ENCODE peak calls at places on chromosomes 11 and 22, in eight cellular contexts. V is GM23338; G is adipocyte; J is iris pigment epithelial cell; T is stimulated activated CD4-positive, alpha-beta T cell treated with anti-CD3 and anti-CD28 coated beads, Interleukin-2, amount 100 ng/mL, for 48 hours; F is LoVo; S is HCT116; H is GM12892. M is an unnamed sample.
A peak's percentile ranks its signal among the peaks of the same experiment; 100 is the strongest.

GRCh38 chr11:8081591-8082021 is 595 bp downstream of the TUB start:
- DNase-seq in T (no peak), S (no peak), F (no peak), V (no peak), G (peak; percentile 31), H (no peak), J (no peak), M (no peak)

GRCh38 chr11:65615950-65616574 is 486 bp downstream of the PCNX3 start:
- DNase-seq in G (peak; percentile 52), T (no peak), S (no peak), J (no peak), V (peak; percentile 57), H (peak; percentile 79), F (no peak), M (peak; percentile 97)

GRCh38 chr22:37254206-37254866 is 10.3 kb upstream of the RAC2 start:
- DNase-seq in J (peak; percentile 82), F (peak; percentile 67), T (no peak), H (no peak), V (no peak), S (no peak), G (peak; percentile 58), M (no peak)

GRCh38 chr11:26947379-26947844 is 46.5 kb upstream of the FIBIN start:
- DNase-seq in G (peak; percentile 98), F (peak; percentile 20), V (no peak), H (no peak), S (no peak), J (peak; percentile 100), T (no peak), M (no peak)

GRCh38 chr22:20205964-20206708 is 55.3 kb upstream of the CCDC188 start:
- DNase-seq in T (peak; percentile 53), S (peak; percentile 75), V (peak; percentile 70), F (peak; percentile 76), J (peak; percentile 65), H (peak; percentile 59), G (no peak), M (no peak)

GRCh38 chr11:95605271-95605940 is 184.2 kb downstream of the FAM76B start:
- DNase-seq in G (no peak), F (no peak), V (no peak), H (no peak), S (no peak), T (no peak), J (no peak), M (no peak)

GRCh38 chr22:41524283-41524682 is 20.0 kb downstream of the POLR3H start:
- DNase-seq in H (no peak), T (no peak), V (no peak), J (peak; percentile 88), F (no peak), S (no peak), G (no peak), M (no peak)

GRCh38 chr11:12862761-12863469 is 146.2 kb upstream of the RASSF10 start:
- DNase-seq in S (no peak), G (peak; percentile 85), H (no peak), V (peak; percentile 92), J (peak; percentile 81), T (no peak), F (no peak), M (no peak)

GRCh38 chr11:108199446-108200321 is 22.8 kb downstream of the NPAT start:
- DNase-seq in F (no peak), H (peak; percentile 36), V (peak; percentile 16), J (peak; percentile 88), T (peak; percentile 65), G (peak; percentile 72), S (no peak), M (peak; percentile 36)

GRCh38 chr11:128763224-128763623 is 69.4 kb downstream of the FLI1 start:
- DNase-seq in T (no peak), F (no peak), J (peak; percentile 44), G (no peak), H (no peak), V (no peak), S (no peak), M (no peak)

GRCh38 chr11:12066799-12067508 is 43.4 kb upstream of the MICAL2 start:
- DNase-seq in H (no peak), T (no peak), V (peak; percentile 40), G (peak; percentile 64), S (no peak), F (peak; percentile 49), J (peak; percentile 62), M (peak; percentile 36)

GRCh38 chr11:123833095-123833494 is 26.9 kb upstream of the OR6M1 start:
- DNase-seq in V (no peak), T (no peak), J (peak; percentile 2), S (no peak), F (no peak), G (no peak), H (no peak), M (no peak)

GRCh38 chr11:5581014-5581413 is 337 bp downstream of the OR52B6 start:
- DNase-seq in F (no peak), G (no peak), S (no peak), J (no peak), T (no peak), H (no peak), V (no peak), M (no peak)

GRCh38 chr11:120134106-120134930 is 3.6 kb downstream of the TRIM29 start:
- DNase-seq in T (no peak), J (no peak), S (no peak), V (no peak), H (no peak), G (no peak), F (no peak), M (peak; percentile 10)

GRCh38 chr11:79404325-79404724 is 36.5 kb downstream of the TENM4 start:
- DNase-seq in G (peak; percentile 60), H (no peak), J (peak; percentile 74), F (no peak), V (no peak), S (no peak), T (no peak), M (no peak)

GRCh38 chr11:17400048-17400775 is 11.8 kb upstream of the KCNJ11 start:
- DNase-seq in S (no peak), H (no peak), J (no peak), G (no peak), V (no peak), T (no peak), F (no peak), M (peak; percentile 19)

GRCh38 chr11:18774801-18775200 is 16.8 kb downstream of the PTPN5 start:
- DNase-seq in T (no peak), S (no peak), V (no peak), J (no peak), H (no peak), G (no peak), F (no peak), M (no peak)

GRCh38 chr11:126163074-126163700 is 48.3 kb downstream of the RPUSD4 start:
- DNase-seq in F (no peak), S (no peak), G (peak; percentile 85), H (no peak), V (no peak), J (peak; percentile 53), T (no peak), M (no peak)

GRCh38 chr11:103586756-103587155 is 449.7 kb upstream of the DDI1 start:
- DNase-seq in H (no peak), S (no peak), F (no peak), V (no peak), G (peak; percentile 64), T (no peak), J (peak; percentile 69), M (no peak)

GRCh38 chr22:38127869-38128268 is 17.4 kb upstream of the BAIAP2L2 start:
- DNase-seq in S (no peak), H (no peak), F (no peak), J (no peak), G (no peak), V (no peak), T (no peak), M (no peak)

GRCh38 chr11:68002943-68003845 is 703 bp downstream of the UNC93B1 start:
- DNase-seq in V (peak; percentile 70), F (peak; percentile 45), S (no peak), G (peak; percentile 38), T (peak; percentile 36), J (no peak), H (peak; percentile 55), M (peak; percentile 85)

GRCh38 chr11:78898376-78898775 is 323.7 kb upstream of the NARS2 start:
- DNase-seq in G (no peak), H (no peak), V (no peak), S (no peak), T (no peak), J (no peak), F (no peak), M (no peak)

GRCh38 chr11:18934195-18934808 is 4.9 kb downstream of the MRGPRX1 start:
- DNase-seq in V (no peak), G (no peak), T (no peak), H (no peak), J (no peak), S (no peak), F (no peak), M (no peak)

GRCh38 chr22:41355895-41356294 is 25.8 kb upstream of the TEF start:
- DNase-seq in G (no peak), T (no peak), V (no peak), J (no peak), S (no peak), F (no peak), H (no peak), M (no peak)

GRCh38 chr11:123841189-123841588 is 35.0 kb upstream of the OR6M1 start:
- DNase-seq in V (no peak), T (no peak), H (no peak), F (no peak), J (no peak), G (no peak), S (no peak), M (no peak)

GRCh38 chr22:31840581-31840980 is 86.8 kb downstream of the DEPDC5 start:
- DNase-seq in F (no peak), G (no peak), J (no peak), S (no peak), H (no peak), T (no peak), V (no peak), M (no peak)

GRCh38 chr11:99686838-99687237 is 666.1 kb downstream of the CNTN5 start:
- DNase-seq in T (no peak), F (no peak), S (no peak), V (no peak), J (no peak), G (no peak), H (no peak), M (no peak)

GRCh38 chr11:119179983-119180382 is 5.3 kb upstream of the NHERF4 start:
- DNase-seq in V (no peak), H (no peak), F (no peak), T (no peak), G (no peak), J (no peak), S (no peak), M (no peak)

GRCh38 chr22:38074181-38075104 is 9.5 kb downstream of the SLC16A8 start:
- DNase-seq in H (no peak), J (peak; percentile 28), T (no peak), G (peak; percentile 27), F (no peak), S (no peak), V (peak; percentile 89), M (peak; percentile 97)

GRCh38 chr11:12841946-12842630 is 167.0 kb upstream of the RASSF10 start:
- DNase-seq in H (no peak), V (peak; percentile 67), J (peak; percentile 87), T (no peak), G (peak; percentile 70), S (no peak), F (no peak), M (no peak)

GRCh38 chr11:132026746-132027145 is 656.3 kb downstream of the NTM start:
- DNase-seq in F (no peak), T (no peak), J (no peak), V (no peak), G (no peak), S (no peak), H (no peak), M (no peak)

GRCh38 chr22:41828516-41828915 is 4.4 kb upstream of the SREBF2 start:
- DNase-seq in S (no peak), T (no peak), G (no peak), J (no peak), F (no peak), V (no peak), H (no peak), M (no peak)

GRCh38 chr22:30546616-30547015 is at the start of gene SEC14L6:
- DNase-seq in T (no peak), J (no peak), S (no peak), H (no peak), G (no peak), V (no peak), F (no peak), M (no peak)

GRCh38 chr11:77127969-77128691 is at the start of gene MYO7A:
- DNase-seq in H (no peak), J (peak; percentile 45), T (no peak), S (no peak), G (peak; percentile 34), F (no peak), V (peak; percentile 64), M (peak; percentile 84)

M was measured in H7.